ENCODE peak calls at places on chromosomes 7 and 10, in eight cellular contexts. G, B, I, X, R, M, D and U are unnamed samples.

GRCh38 chr10:48572414-48572813 is 32.5 kb downstream of the ARHGAP22 start:
- DNase-seq in G (no peak), B (peak), I (peak), X (no peak), R (no peak), M (no peak), D (no peak), U (no peak)

GRCh38 chr10:16644146-16644545 is 122.5 kb upstream of the C1QL3 start:
- DNase-seq in G (no peak), B (peak), I (peak), X (no peak), R (no peak), M (no peak), D (no peak), U (no peak)

GRCh38 chr7:6392712-6393666 is 54.8 kb downstream of the DAGLB start:
- DNase-seq in G (peak), B (peak), I (peak), X (peak), R (no peak), M (no peak), D (peak), U (peak)

GRCh38 chr10:28679941-28680752 is 2.8 kb downstream of the BAMBI start:
- DNase-seq in G (no peak), B (peak), I (no peak), X (no peak), R (no peak), M (no peak), D (no peak), U (no peak)

GRCh38 chr10:122567056-122567660 is 6.6 kb downstream of the DMBT1 start:
- DNase-seq in G (no peak), B (peak), I (peak), X (no peak), R (peak), M (no peak), D (no peak), U (no peak)

GRCh38 chr7:140771826-140772225 is 75.3 kb downstream of the NDUFB2 start:
- DNase-seq in G (no peak), B (no peak), I (no peak), X (no peak), R (no peak), M (no peak), D (no peak), U (no peak)

GRCh38 chr10:49700997-49701396 is 21.5 kb downstream of the C10orf53 start:
- DNase-seq in G (no peak), B (no peak), I (no peak), X (no peak), R (no peak), M (no peak), D (no peak), U (no peak)

GRCh38 chr7:43137811-43138210 is 25.4 kb downstream of the HECW1 start:
- DNase-seq in G (no peak), B (no peak), I (peak), X (no peak), R (no peak), M (no peak), D (no peak), U (no peak)

GRCh38 chr7:148020679-148021078 is 569.9 kb upstream of the C7orf33 start:
- DNase-seq in G (no peak), B (no peak), I (no peak), X (no peak), R (no peak), M (no peak), D (no peak), U (no peak)

GRCh38 chr10:34922138-34922537 is 107.0 kb upstream of the PARD3 start:
- DNase-seq in G (no peak), B (no peak), I (peak), X (no peak), R (no peak), M (no peak), D (no peak), U (no peak)

GRCh38 chr10:104641150-104642000 is at the start of gene SORCS3:
- DNase-seq in G (no peak), B (no peak), I (peak), X (peak), R (no peak), M (peak), D (no peak), U (no peak)

GRCh38 chr7:35185908-35186731 is 67.8 kb downstream of the TBX20 start:
- DNase-seq in G (no peak), B (peak), I (peak), X (peak), R (no peak), M (peak), D (no peak), U (no peak)

GRCh38 chr7:130432886-130433285 is 7.9 kb downstream of the CEP41 start:
- DNase-seq in G (no peak), B (peak), I (peak), X (no peak), R (no peak), M (no peak), D (no peak), U (no peak)

GRCh38 chr10:17009228-17009700 is 120.3 kb downstream of the CUBN start:
- DNase-seq in G (no peak), B (peak), I (peak), X (no peak), R (no peak), M (no peak), D (no peak), U (no peak)

GRCh38 chr10:47303866-47304265 is 3.9 kb downstream of the GDF10 start:
- DNase-seq in G (no peak), B (no peak), I (no peak), X (no peak), R (no peak), M (no peak), D (no peak), U (no peak)

GRCh38 chr7:3230908-3231307 is 70.1 kb upstream of the SDK1 start:
- DNase-seq in G (no peak), B (no peak), I (no peak), X (no peak), R (no peak), M (no peak), D (no peak), U (no peak)

GRCh38 chr7:17878621-17879020 is 61.7 kb downstream of the SNX13 start:
- DNase-seq in G (no peak), B (no peak), I (no peak), X (no peak), R (no peak), M (no peak), D (no peak), U (no peak)

GRCh38 chr7:128938524-128939074 is 872 bp downstream of the IRF5 start:
- DNase-seq in G (no peak), B (peak), I (peak), X (peak), R (no peak), M (no peak), D (no peak), U (no peak)

GRCh38 chr7:65477326-65477725 is 103.7 kb downstream of the ZNF92 start:
- DNase-seq in G (no peak), B (no peak), I (peak), X (no peak), R (no peak), M (no peak), D (no peak), U (no peak)

GRCh38 chr10:5654218-5654755 is 12.1 kb downstream of the ASB13 start:
- DNase-seq in G (no peak), B (no peak), I (no peak), X (no peak), R (no peak), M (no peak), D (no peak), U (no peak)

GRCh38 chr7:25009271-25009670 is 29.3 kb upstream of the OSBPL3 start:
- DNase-seq in G (no peak), B (peak), I (peak), X (no peak), R (no peak), M (no peak), D (no peak), U (no peak)